ENCODE peak calls at places on chromosomes 5 and 9, in eight cellular contexts. One of them, this sample, is unnamed.

GRCh38 chr5:54229041-54229780 is 81.2 kb downstream of the ARL15 start:
- DNase-seq in PC-9: peak
- DNase-seq in CD14-positive monocyte: no peak
- DNase-seq in AG09319: peak
- DNase-seq in fibroblast of mammary gland: peak
- DNase-seq in GM13977: peak
- DNase-seq in colonic mucosa: peak
- DNase-seq in epithelial cell of esophagus: peak
- DNase-seq in this sample: no peak

GRCh38 chr9:122394265-122395242 is 23.7 kb downstream of the PTGS1 start:
- DNase-seq in PC-9: no peak
- DNase-seq in CD14-positive monocyte: no peak
- DNase-seq in AG09319: peak
- DNase-seq in fibroblast of mammary gland: peak
- DNase-seq in GM13977: no peak
- DNase-seq in colonic mucosa: peak
- DNase-seq in epithelial cell of esophagus: peak
- DNase-seq in this sample: peak

GRCh38 chr5:159022178-159022556 is 77.5 kb downstream of the EBF1 start:
- DNase-seq in PC-9: no peak
- DNase-seq in CD14-positive monocyte: no peak
- DNase-seq in AG09319: no peak
- DNase-seq in fibroblast of mammary gland: peak
- DNase-seq in GM13977: no peak
- DNase-seq in colonic mucosa: peak
- DNase-seq in epithelial cell of esophagus: no peak
- DNase-seq in this sample: no peak

GRCh38 chr5:88727705-88728313 is 155.2 kb downstream of the MEF2C start:
- DNase-seq in PC-9: no peak
- DNase-seq in CD14-positive monocyte: no peak
- DNase-seq in AG09319: peak
- DNase-seq in fibroblast of mammary gland: peak
- DNase-seq in GM13977: no peak
- DNase-seq in colonic mucosa: no peak
- DNase-seq in epithelial cell of esophagus: peak
- DNase-seq in this sample: no peak

GRCh38 chr5:170504598-170505266 is 912 bp downstream of the KCNIP1 start:
- DNase-seq in PC-9: no peak
- DNase-seq in CD14-positive monocyte: no peak
- DNase-seq in AG09319: no peak
- DNase-seq in fibroblast of mammary gland: no peak
- DNase-seq in GM13977: no peak
- DNase-seq in colonic mucosa: no peak
- DNase-seq in epithelial cell of esophagus: no peak
- DNase-seq in this sample: no peak

GRCh38 chr9:36725777-36726356 is 153.2 kb downstream of the MELK start:
- DNase-seq in PC-9: no peak
- DNase-seq in CD14-positive monocyte: no peak
- DNase-seq in AG09319: no peak
- DNase-seq in fibroblast of mammary gland: no peak
- DNase-seq in GM13977: no peak
- DNase-seq in colonic mucosa: no peak
- DNase-seq in epithelial cell of esophagus: no peak
- DNase-seq in this sample: peak

GRCh38 chr9:87875839-87876545 is 6.7 kb upstream of the SPATA31E1 start:
- DNase-seq in PC-9: no peak
- DNase-seq in CD14-positive monocyte: no peak
- DNase-seq in AG09319: no peak
- DNase-seq in fibroblast of mammary gland: no peak
- DNase-seq in GM13977: no peak
- DNase-seq in colonic mucosa: peak
- DNase-seq in epithelial cell of esophagus: no peak
- DNase-seq in this sample: peak

GRCh38 chr9:114906922-114907571 is 23.3 kb downstream of the TNFSF8 start:
- DNase-seq in PC-9: no peak
- DNase-seq in CD14-positive monocyte: no peak
- DNase-seq in AG09319: no peak
- DNase-seq in fibroblast of mammary gland: peak
- DNase-seq in GM13977: peak
- DNase-seq in colonic mucosa: no peak
- DNase-seq in epithelial cell of esophagus: peak
- DNase-seq in this sample: no peak

GRCh38 chr9:112434487-112434886 is 52.1 kb upstream of the KIAA1958 start:
- DNase-seq in PC-9: no peak
- DNase-seq in CD14-positive monocyte: no peak
- DNase-seq in AG09319: no peak
- DNase-seq in fibroblast of mammary gland: no peak
- DNase-seq in GM13977: no peak
- DNase-seq in colonic mucosa: no peak
- DNase-seq in epithelial cell of esophagus: no peak
- DNase-seq in this sample: no peak

GRCh38 chr5:139494832-139495231 is 12.3 kb upstream of the STING1 start:
- DNase-seq in PC-9: peak
- DNase-seq in CD14-positive monocyte: no peak
- DNase-seq in AG09319: no peak
- DNase-seq in fibroblast of mammary gland: peak
- DNase-seq in GM13977: no peak
- DNase-seq in colonic mucosa: no peak
- DNase-seq in epithelial cell of esophagus: peak
- DNase-seq in this sample: no peak

GRCh38 chr5:150671509-150672236 is 10.6 kb downstream of the MYOZ3 start:
- DNase-seq in PC-9: no peak
- DNase-seq in CD14-positive monocyte: no peak
- DNase-seq in AG09319: no peak
- DNase-seq in fibroblast of mammary gland: no peak
- DNase-seq in GM13977: peak
- DNase-seq in colonic mucosa: no peak
- DNase-seq in epithelial cell of esophagus: no peak
- DNase-seq in this sample: no peak

GRCh38 chr5:39109616-39110015 is 35.4 kb upstream of the RICTOR start:
- DNase-seq in PC-9: no peak
- DNase-seq in CD14-positive monocyte: no peak
- DNase-seq in AG09319: no peak
- DNase-seq in fibroblast of mammary gland: no peak
- DNase-seq in GM13977: no peak
- DNase-seq in colonic mucosa: no peak
- DNase-seq in epithelial cell of esophagus: no peak
- DNase-seq in this sample: no peak

GRCh38 chr9:720239-720881 is 121.1 kb upstream of the DMRT1 start:
- DNase-seq in PC-9: no peak
- DNase-seq in CD14-positive monocyte: no peak
- DNase-seq in AG09319: no peak
- DNase-seq in fibroblast of mammary gland: no peak
- DNase-seq in GM13977: no peak
- DNase-seq in colonic mucosa: no peak
- DNase-seq in epithelial cell of esophagus: no peak
- DNase-seq in this sample: no peak

GRCh38 chr5:107937198-107937597 is 266.5 kb upstream of the EFNA5 start:
- DNase-seq in PC-9: no peak
- DNase-seq in CD14-positive monocyte: no peak
- DNase-seq in AG09319: no peak
- DNase-seq in fibroblast of mammary gland: no peak
- DNase-seq in GM13977: no peak
- DNase-seq in colonic mucosa: no peak
- DNase-seq in epithelial cell of esophagus: no peak
- DNase-seq in this sample: no peak

GRCh38 chr9:29211003-29211584 is 1637.8 kb upstream of the C9orf72 start:
- DNase-seq in PC-9: no peak
- DNase-seq in CD14-positive monocyte: no peak
- DNase-seq in AG09319: no peak
- DNase-seq in fibroblast of mammary gland: no peak
- DNase-seq in GM13977: no peak
- DNase-seq in colonic mucosa: no peak
- DNase-seq in epithelial cell of esophagus: no peak
- DNase-seq in this sample: no peak

GRCh38 chr9:131625848-131626670 is 80.7 kb downstream of the PRRT1B start:
- DNase-seq in PC-9: no peak
- DNase-seq in CD14-positive monocyte: no peak
- DNase-seq in AG09319: no peak
- DNase-seq in fibroblast of mammary gland: no peak
- DNase-seq in GM13977: no peak
- DNase-seq in colonic mucosa: no peak
- DNase-seq in epithelial cell of esophagus: no peak
- DNase-seq in this sample: no peak

GRCh38 chr5:175254155-175254554 is 189.8 kb downstream of the DRD1 start:
- DNase-seq in PC-9: no peak
- DNase-seq in CD14-positive monocyte: no peak
- DNase-seq in AG09319: no peak
- DNase-seq in fibroblast of mammary gland: peak
- DNase-seq in GM13977: no peak
- DNase-seq in colonic mucosa: no peak
- DNase-seq in epithelial cell of esophagus: no peak
- DNase-seq in this sample: no peak

GRCh38 chr5:145743396-145744061 is 91.6 kb downstream of the PRELID2 start:
- DNase-seq in PC-9: no peak
- DNase-seq in CD14-positive monocyte: no peak
- DNase-seq in AG09319: no peak
- DNase-seq in fibroblast of mammary gland: no peak
- DNase-seq in GM13977: no peak
- DNase-seq in colonic mucosa: no peak
- DNase-seq in epithelial cell of esophagus: no peak
- DNase-seq in this sample: no peak

GRCh38 chr5:72611111-72611724 is 104.0 kb upstream of the ZNF366 start:
- DNase-seq in PC-9: peak
- DNase-seq in CD14-positive monocyte: peak
- DNase-seq in AG09319: no peak
- DNase-seq in fibroblast of mammary gland: peak
- DNase-seq in GM13977: peak
- DNase-seq in colonic mucosa: peak
- DNase-seq in epithelial cell of esophagus: peak
- DNase-seq in this sample: no peak

GRCh38 chr5:90962481-90962880 is 403.9 kb downstream of the ADGRV1 start:
- DNase-seq in PC-9: no peak
- DNase-seq in CD14-positive monocyte: no peak
- DNase-seq in AG09319: no peak
- DNase-seq in fibroblast of mammary gland: no peak
- DNase-seq in GM13977: no peak
- DNase-seq in colonic mucosa: no peak
- DNase-seq in epithelial cell of esophagus: peak
- DNase-seq in this sample: no peak

GRCh38 chr9:75229605-75230332 is 141.5 kb downstream of the OSTF1 start:
- DNase-seq in PC-9: peak
- DNase-seq in CD14-positive monocyte: no peak
- DNase-seq in AG09319: no peak
- DNase-seq in fibroblast of mammary gland: peak
- DNase-seq in GM13977: no peak
- DNase-seq in colonic mucosa: peak
- DNase-seq in epithelial cell of esophagus: peak
- DNase-seq in this sample: no peak

GRCh38 chr9:88852794-88853193 is 138.5 kb upstream of the S1PR3 start:
- DNase-seq in PC-9: peak
- DNase-seq in CD14-positive monocyte: no peak
- DNase-seq in AG09319: peak
- DNase-seq in fibroblast of mammary gland: peak
- DNase-seq in GM13977: no peak
- DNase-seq in colonic mucosa: no peak
- DNase-seq in epithelial cell of esophagus: peak
- DNase-seq in this sample: no peak

GRCh38 chr9:107044872-107045271 is 181.9 kb downstream of the ZNF462 start:
- DNase-seq in PC-9: no peak
- DNase-seq in CD14-positive monocyte: no peak
- DNase-seq in AG09319: no peak
- DNase-seq in fibroblast of mammary gland: no peak
- DNase-seq in GM13977: no peak
- DNase-seq in colonic mucosa: no peak
- DNase-seq in epithelial cell of esophagus: no peak
- DNase-seq in this sample: no peak

DNA sequence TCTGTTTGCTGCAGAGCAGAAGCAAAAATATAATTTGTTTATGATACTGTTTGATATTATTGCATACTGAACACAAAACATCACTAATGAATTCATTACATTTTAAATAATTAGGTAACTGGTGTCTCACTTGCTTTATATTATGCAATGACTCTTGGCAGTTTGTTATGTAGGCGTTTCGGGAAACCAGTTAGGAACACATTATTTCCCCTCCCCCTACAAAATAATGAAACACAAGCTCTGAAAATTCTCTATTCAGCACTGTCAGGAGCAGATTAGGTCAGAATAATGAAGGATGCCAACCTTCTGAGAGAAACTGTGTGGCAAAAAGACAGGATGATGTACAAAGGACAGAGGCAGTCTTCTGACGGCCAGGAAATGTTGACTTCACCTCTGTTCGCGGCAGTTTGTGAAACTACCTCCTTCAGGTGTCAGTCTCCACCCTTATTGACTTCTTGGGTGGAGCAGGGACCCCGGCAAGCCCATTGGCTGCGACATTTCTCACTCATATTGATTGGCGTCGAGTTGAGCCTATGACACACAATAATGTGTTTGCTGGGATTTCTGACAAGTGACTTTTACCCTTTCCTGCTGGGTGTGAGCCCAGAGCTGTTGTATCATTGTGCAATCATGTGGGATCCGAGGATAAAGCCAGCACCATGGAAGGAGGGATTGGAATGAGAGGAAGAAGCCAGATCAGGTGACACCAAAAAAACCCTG is 34.0 kb downstream of the SH3PXD2B start:
- DNase-seq in PC-9: peak
- DNase-seq in CD14-positive monocyte: no peak
- DNase-seq in AG09319: peak
- DNase-seq in fibroblast of mammary gland: peak
- DNase-seq in GM13977: no peak
- DNase-seq in colonic mucosa: peak
- DNase-seq in epithelial cell of esophagus: peak
- DNase-seq in this sample: no peak
- TF ChIP-seq CTCF in PC-9: no peak
- TF ChIP-seq CTCF in CD14-positive monocyte: no peak
- TF ChIP-seq CTCF in AG09319: no peak
- TF ChIP-seq CTCF in fibroblast of mammary gland: no peak
- TF ChIP-seq CTCF in GM13977: no peak
- TF ChIP-seq CTCF in colonic mucosa: no peak
- TF ChIP-seq CTCF in epithelial cell of esophagus: no peak
- TF ChIP-seq CTCF in this sample: no peak

GRCh38 chr5:177228751-177229150 is 74.8 kb downstream of the RAB24 start:
- DNase-seq in PC-9: no peak
- DNase-seq in CD14-positive monocyte: no peak
- DNase-seq in AG09319: no peak
- DNase-seq in fibroblast of mammary gland: no peak
- DNase-seq in GM13977: no peak
- DNase-seq in colonic mucosa: no peak
- DNase-seq in epithelial cell of esophagus: no peak
- DNase-seq in this sample: no peak
- TF ChIP-seq CTCF in PC-9: peak
- TF ChIP-seq CTCF in CD14-positive monocyte: no peak
- TF ChIP-seq CTCF in AG09319: no peak
- TF ChIP-seq CTCF in fibroblast of mammary gland: no peak
- TF ChIP-seq CTCF in GM13977: no peak
- TF ChIP-seq CTCF in colonic mucosa: no peak
- TF ChIP-seq CTCF in epithelial cell of esophagus: no peak
- TF ChIP-seq CTCF in this sample: peak

GRCh38 chr9:68685770-68686169 is 19.3 kb upstream of the PIP5K1B start:
- DNase-seq in PC-9: no peak
- DNase-seq in CD14-positive monocyte: no peak
- DNase-seq in AG09319: no peak
- DNase-seq in fibroblast of mammary gland: no peak
- DNase-seq in GM13977: peak
- DNase-seq in colonic mucosa: peak
- DNase-seq in epithelial cell of esophagus: no peak
- DNase-seq in this sample: no peak
- TF ChIP-seq CTCF in PC-9: peak
- TF ChIP-seq CTCF in CD14-positive monocyte: peak
- TF ChIP-seq CTCF in AG09319: no peak
- TF ChIP-seq CTCF in fibroblast of mammary gland: peak
- TF ChIP-seq CTCF in GM13977: peak
- TF ChIP-seq CTCF in colonic mucosa: peak
- TF ChIP-seq CTCF in epithelial cell of esophagus: peak
- TF ChIP-seq CTCF in this sample: no peak

GRCh38 chr5:125874717-125875116 is 548.5 kb upstream of the GRAMD2B start:
- DNase-seq in PC-9: no peak
- DNase-seq in CD14-positive monocyte: no peak
- DNase-seq in AG09319: no peak
- DNase-seq in fibroblast of mammary gland: no peak
- DNase-seq in GM13977: no peak
- DNase-seq in colonic mucosa: no peak
- DNase-seq in epithelial cell of esophagus: peak
- DNase-seq in this sample: no peak
- TF ChIP-seq CTCF in PC-9: no peak
- TF ChIP-seq CTCF in CD14-positive monocyte: no peak
- TF ChIP-seq CTCF in AG09319: no peak
- TF ChIP-seq CTCF in fibroblast of mammary gland: no peak
- TF ChIP-seq CTCF in GM13977: no peak
- TF ChIP-seq CTCF in colonic mucosa: no peak
- TF ChIP-seq CTCF in epithelial cell of esophagus: peak
- TF ChIP-seq CTCF in this sample: no peak

This sample was measured in chondrocyte.